ENCODE peak calls at places on chromosomes 4 and X, in four cellular contexts. J is GM23338, I is NCI-H1048, O is GM23248. Z is an unnamed sample.

GRCh38 chrX:153784325-153784967 is 3.6 kb downstream of the SRPK3 start:
- DNase-seq in J (no peak), I (no peak), O (no peak), Z (no peak)

GRCh38 chr4:27366424-27366823 is 505.8 kb downstream of the STIM2 start:
- DNase-seq in J (no peak), I (no peak), O (peak), Z (no peak)

GRCh38 chrX:106894978-106895452 is 8.1 kb downstream of the RIPPLY1 start:
- DNase-seq in J (no peak), I (no peak), O (peak), Z (no peak)

GRCh38 chr4:108607426-108607825 is 12.9 kb upstream of the RPL34 start:
- DNase-seq in J (no peak), I (no peak), O (no peak), Z (no peak)

GRCh38 chr4:119835511-119835910 is 206.9 kb upstream of the PDE5A start:
- DNase-seq in J (no peak), I (no peak), O (no peak), Z (no peak)

GRCh38 chrX:13647709-13648212 is 5.2 kb upstream of the TCEANC start:
- DNase-seq in J (no peak), I (no peak), O (no peak), Z (peak)

GRCh38 chr4:74039065-74039763 is 725 bp upstream of the CXCL3 start:
- DNase-seq in J (no peak), I (peak), O (peak), Z (no peak)

GRCh38 chrX:13078739-13079444 is 34.5 kb upstream of the FAM9C start:
- DNase-seq in J (no peak), I (no peak), O (peak), Z (no peak)

GRCh38 chrX:115948018-115948923 is 222.3 kb upstream of the AGTR2 start:
- DNase-seq in J (peak), I (no peak), O (no peak), Z (no peak)

GRCh38 chr4:105520819-105521790 is 31.3 kb upstream of the ARHGEF38 start:
- DNase-seq in J (peak), I (peak), O (peak), Z (no peak)

GRCh38 chr4:141636771-141637460 is 533 bp downstream of the IL15 start:
- DNase-seq in J (peak), I (no peak), O (peak), Z (no peak)

GRCh38 chr4:1463927-1464540 is 57.8 kb upstream of the NKX1-1 start:
- DNase-seq in J (no peak), I (no peak), O (no peak), Z (no peak)

GRCh38 chr4:145808848-145809512 is 129.0 kb downstream of the C4orf51 start:
- DNase-seq in J (no peak), I (no peak), O (peak), Z (no peak)